ENCODE peak calls at places on chromosome 17, in four cellular contexts. H is neural progenitor cell, U is GM23338, Z is PC-3. X is an unnamed sample. For H3K79me2 and H3F3A, the result is how much of the 10 kb centered on the place peaks cover.

GRCh38 chr17:19724501-19725420 is 8.4 kb upstream of the SLC47A2 start:
- DNase-seq in H (no peak), U (no peak), Z (no peak), X (peak)

GRCh38 chr17:74737299-74738050 is 419 bp downstream of the RAB37 start:
- DNase-seq in H (peak), U (peak), Z (peak), X (no peak)

GRCh38 chr17:79831367-79832210 is 7.7 kb downstream of the CBX4 start:
- DNase-seq in H (peak), U (peak), Z (no peak), X (no peak)

GRCh38 chr17:29112780-29113295 is 67.4 kb downstream of the MYO18A start:
- DNase-seq in H (no peak), U (no peak), Z (no peak), X (no peak)

GRCh38 chr17:1899403-1900000 is 69.7 kb downstream of the RPA1 start:
- DNase-seq in H (no peak), U (no peak), Z (peak), X (no peak)

GRCh38 chr17:81339502-81340296 is 44.6 kb upstream of the SLC38A10 start:
- DNase-seq in H (peak), U (no peak), Z (peak), X (no peak)

GRCh38 chr17:20009302-20010098 is at the start of gene SPECC1:
- DNase-seq in H (peak), U (peak), Z (peak), X (peak)

GRCh38 chr17:9183297-9183696 is 162.0 kb downstream of the NTN1 start:
- DNase-seq in H (no peak), U (no peak), Z (no peak), X (no peak)

GRCh38 chr17:78300962-78301820 is 58.7 kb downstream of the SOCS3 start:
- DNase-seq in H (no peak), U (no peak), Z (peak), X (no peak)

GRCh38 chr17:78133179-78133951 is 2.8 kb downstream of the TMC8 start:
- DNase-seq in H (no peak), U (no peak), Z (no peak), X (no peak)

GRCh38 chr17:28524476-28525415 is 18.6 kb downstream of the FOXN1 start:
- DNase-seq in H (no peak), U (no peak), Z (peak), X (peak)

GRCh38 chr17:31525801-31526549 is 134.5 kb downstream of the RAB11FIP4 start:
- DNase-seq in H (peak), U (peak), Z (peak), X (no peak)

GRCh38 chr17:16916557-16916920 is 55.4 kb downstream of the TNFRSF13B start:
- DNase-seq in H (no peak), U (no peak), Z (no peak), X (no peak)

GRCh38 chr17:40461774-40462342 is 18.6 kb downstream of the IGFBP4 start:
- DNase-seq in H (no peak), U (no peak), Z (peak), X (no peak)

GRCh38 chr17:68029512-68030215 is 5.9 kb upstream of the KPNA2 start:
- DNase-seq in H (no peak), U (peak), Z (no peak), X (no peak)

GRCh38 chr17:20306924-20307323 is 160.4 kb downstream of the LGALS9B start:
- DNase-seq in H (no peak), U (no peak), Z (no peak), X (no peak)

GRCh38 chr17:82475458-82475857 is 16.9 kb downstream of the NARF start:
- DNase-seq in H (no peak), U (no peak), Z (peak), X (peak)

GRCh38 chr17:77744268-77744988 is 214.1 kb upstream of the TNRC6C start:
- DNase-seq in H (no peak), U (no peak), Z (no peak), X (no peak)

GRCh38 chr17:4318596-4318995 is 47.9 kb downstream of the UBE2G1 start:
- DNase-seq in H (no peak), U (no peak), Z (no peak), X (no peak)

GRCh38 chr17:27630607-27631408 is at the start of gene LGALS9:
- DNase-seq in H (no peak), U (no peak), Z (peak), X (peak)

GRCh38 chr17:12070561-12070960 is 49.9 kb downstream of the MAP2K4 start:
- DNase-seq in H (no peak), U (no peak), Z (peak), X (no peak)

GRCh38 chr17:27651411-27652345 is 20.7 kb downstream of the LGALS9 start:
- DNase-seq in H (peak), U (peak), Z (peak), X (no peak)

GRCh38 chr17:78351449-78352006 is 8.3 kb downstream of the SOCS3 start:
- DNase-seq in H (peak), U (peak), Z (no peak), X (no peak)

GRCh38 chr17:9987779-9988585 is 82.9 kb upstream of the RCVRN start:
- DNase-seq in H (peak), U (peak), Z (no peak), X (no peak)

GRCh38 chr17:32491371-32492280 is 4.8 kb downstream of the CDK5R1 start:
- DNase-seq in H (no peak), U (no peak), Z (no peak), X (no peak)

GRCh38 chr17:43755389-43755875 is 3.2 kb downstream of the SOST start:
- DNase-seq in H (peak), U (peak), Z (peak), X (no peak)

GRCh38 chr17:6610011-6610410 is 30.5 kb downstream of the KIAA0753 start:
- DNase-seq in H (no peak), U (no peak), Z (no peak), X (no peak)

GRCh38 chr17:77723909-77724875 is 234.3 kb upstream of the TNRC6C start:
- DNase-seq in H (no peak), U (no peak), Z (no peak), X (no peak)

GRCh38 chr17:17484451-17484899 is 7.7 kb downstream of the MED9 start:
- DNase-seq in H (no peak), U (no peak), Z (no peak), X (no peak)

GRCh38 chr17:12591336-12591735 is 74.4 kb upstream of the MYOCD start:
- DNase-seq in H (peak), U (peak), Z (no peak), X (no peak)

GRCh38 chr17:19728114-19728495 is 11.7 kb upstream of the SLC47A2 start:
- DNase-seq in H (no peak), U (no peak), Z (peak), X (peak)

GRCh38 chr17:42913527-42913926 is 12.9 kb downstream of the G6PC1 start:
- DNase-seq in H (no peak), U (no peak), Z (peak), X (peak)

GRCh38 chr17:62110923-62111484 is 45.9 kb upstream of the MED13 start:
- DNase-seq in H (no peak), U (no peak), Z (peak), X (no peak)

GRCh38 chr17:79491006-79491405 is 119.8 kb downstream of the RBFOX3 start:
- DNase-seq in H (no peak), U (no peak), Z (no peak), X (no peak)

GRCh38 chr17:58969156-58969555 is 137.5 kb downstream of the TRIM37 start:
- DNase-seq in H (no peak), U (peak), Z (no peak), X (no peak)

GRCh38 chr17:17902877-17903276 is 66.1 kb upstream of the SREBF1 start:
- DNase-seq in H (no peak), U (no peak), Z (no peak), X (no peak)

GRCh38 chr17:1764274-1764673 is 2.4 kb downstream of the SERPINF1 start:
- DNase-seq in H (no peak), U (no peak), Z (no peak), X (no peak)

GRCh38 chr17:2158011-2158410 is 103.1 kb downstream of the HIC1 start:
- DNase-seq in H (no peak), U (no peak), Z (no peak), X (no peak)

DNA sequence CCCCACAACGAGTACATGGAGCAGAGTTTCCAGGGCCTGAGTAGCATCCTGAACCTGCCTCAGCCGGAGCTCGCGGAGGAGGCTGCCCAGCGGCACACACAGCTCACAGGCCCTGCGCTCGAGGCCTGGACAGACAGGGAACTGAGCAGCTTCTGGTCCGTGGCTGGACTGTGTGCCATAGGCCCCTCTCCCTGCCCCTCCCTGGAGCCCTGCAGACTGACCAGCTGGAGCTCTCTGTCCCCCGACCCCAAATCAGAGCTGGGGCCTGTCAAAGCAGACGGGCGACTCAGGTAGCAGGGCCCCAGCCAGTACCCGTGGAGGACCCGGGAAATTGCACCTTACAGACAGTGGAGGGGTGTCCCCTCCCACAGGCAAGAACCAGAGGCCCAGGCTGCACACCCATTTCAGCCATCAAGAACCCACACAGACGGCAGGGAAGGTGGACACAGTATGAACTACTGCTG is 13.0 kb downstream of the MRPL27 start:
- DNase-seq in H (no peak), U (no peak), Z (no peak), X (no peak)
- H3K79me2 ChIP-seq in H (under half), U (under half), Z (under half), X (under half)

DNA sequence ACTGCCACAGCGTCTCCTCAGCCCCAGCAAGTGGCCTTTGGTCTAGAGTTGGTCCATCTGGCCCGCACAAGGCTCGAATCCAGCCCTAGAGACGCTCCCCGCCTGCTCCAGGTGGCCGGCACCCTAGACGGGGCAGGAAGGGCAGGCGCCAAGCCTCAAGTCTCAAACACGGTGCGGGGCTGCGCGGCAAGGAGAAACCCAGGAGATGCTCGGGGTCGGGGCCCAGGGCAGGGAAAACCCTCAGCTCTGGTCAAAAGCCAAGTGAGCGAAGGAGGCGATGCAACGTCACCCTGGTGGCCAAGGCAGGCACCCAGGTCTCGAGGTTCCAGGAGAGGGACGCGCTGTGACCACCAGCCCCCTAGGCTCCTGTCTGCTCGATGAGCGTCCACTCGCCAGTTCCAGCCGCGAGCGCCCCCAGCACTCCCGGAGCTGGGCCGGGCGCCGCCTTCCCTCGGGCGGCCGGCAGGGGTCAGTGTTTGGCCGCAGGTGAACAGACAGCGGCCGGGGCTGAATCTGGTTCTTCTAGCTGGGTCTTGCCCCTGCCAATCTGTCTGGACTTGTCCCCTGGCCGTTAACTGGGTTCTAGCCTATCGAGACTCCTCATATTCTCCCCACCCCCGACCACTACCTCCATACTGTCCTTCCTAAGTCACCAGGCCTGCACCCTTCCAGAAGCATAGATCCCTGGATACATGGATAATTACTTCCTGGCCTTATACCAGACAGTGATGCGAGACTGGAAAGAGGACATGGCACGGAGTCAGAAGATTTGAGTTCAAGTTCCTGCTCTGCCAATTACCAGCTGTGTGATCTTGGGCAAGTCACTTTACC is 44.0 kb downstream of the PRAC1 start:
- DNase-seq in H (peak), U (peak), Z (peak), X (peak)
- TF ChIP-seq EZH2 in H (peak), U (no peak), Z (no peak), X (no peak)

GRCh38 chr17:48484256-48484655 is 46.6 kb downstream of the HOXB1 start:
- DNase-seq in H (no peak), U (no peak), Z (peak), X (no peak)

GRCh38 chr17:48486557-48486956 is 44.3 kb downstream of the HOXB1 start:
- DNase-seq in H (peak), U (no peak), Z (peak), X (no peak)

GRCh38 chr17:48483471-48484131 is 47.2 kb downstream of the HOXB1 start:
- DNase-seq in H (no peak), U (peak), Z (peak), X (peak)

GRCh38 chr17:48483004-48483403 is 47.8 kb downstream of the HOXB1 start:
- DNase-seq in H (no peak), U (no peak), Z (no peak), X (no peak)

DNA sequence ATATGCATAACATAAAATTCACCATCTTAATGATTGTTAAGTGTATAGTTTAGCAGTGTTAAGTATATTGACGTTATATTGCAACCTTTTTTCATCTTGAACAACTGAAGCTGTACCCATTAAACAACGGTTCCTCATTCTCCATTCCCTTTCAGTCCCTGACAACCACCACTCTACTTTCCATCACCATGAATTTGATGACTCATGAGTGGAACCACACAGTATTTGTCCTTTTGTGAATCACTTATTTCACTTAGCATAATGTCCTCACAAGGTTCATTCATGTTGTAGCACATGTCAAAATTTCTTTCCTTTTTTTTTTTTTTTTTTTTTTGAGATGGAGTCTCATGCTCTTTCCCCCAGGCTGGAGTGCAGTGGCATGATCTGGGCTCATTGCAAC is 46.0 kb downstream of the HOXB1 start:
- DNase-seq in H (no peak), U (no peak), Z (peak), X (no peak)
- H3F3A ChIP-seq in H (under half), U (under half), Z (under half), X (under half)

GRCh38 chr17:72184805-72185204 is 64.0 kb downstream of the SOX9 start:
- DNase-seq in H (no peak), U (no peak), Z (no peak), X (no peak)

GRCh38 chr17:72185571-72185970 is 64.8 kb downstream of the SOX9 start:
- DNase-seq in H (no peak), U (no peak), Z (no peak), X (no peak)

GRCh38 chr17:72177738-72178137 is 56.9 kb downstream of the SOX9 start:
- DNase-seq in H (no peak), U (no peak), Z (no peak), X (no peak)

GRCh38 chr17:72183194-72183685 is 62.4 kb downstream of the SOX9 start:
- DNase-seq in H (no peak), U (no peak), Z (peak), X (no peak)

DNA sequence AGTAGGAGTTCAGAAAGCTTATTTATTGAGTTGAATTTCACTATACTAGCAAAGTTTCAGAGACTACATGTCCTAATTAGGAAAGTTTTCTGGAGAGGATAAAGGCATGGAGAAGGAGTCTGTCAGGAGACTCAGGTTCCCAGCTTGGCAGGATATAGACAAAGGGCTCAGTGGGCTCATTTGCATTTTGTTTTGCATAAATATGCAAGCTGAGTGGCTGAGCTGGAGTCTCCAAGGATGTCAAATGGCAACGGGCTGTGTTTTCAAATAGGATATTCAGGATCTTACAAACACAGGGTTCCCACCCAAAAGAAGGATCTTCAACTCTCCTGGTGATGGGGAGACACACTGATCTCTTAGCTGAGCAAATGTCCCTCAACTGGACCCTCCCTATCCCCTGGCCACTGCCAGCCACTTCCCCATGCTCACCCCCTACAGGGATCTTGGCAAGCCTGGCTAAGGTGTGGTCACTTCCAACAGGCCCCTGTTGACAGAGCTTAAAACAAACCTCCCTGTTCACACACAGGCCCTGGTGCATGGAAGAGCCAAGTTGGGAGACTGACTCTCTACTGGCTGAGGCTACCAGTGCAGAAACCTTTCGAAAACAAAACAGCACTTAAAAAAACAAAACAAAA is 61.6 kb downstream of the SOX9 start:
- DNase-seq in H (no peak), U (peak), Z (peak), X (no peak)
- H3K79me2 ChIP-seq in H (under half), U (under half), Z (under half), X (under half)

DNA sequence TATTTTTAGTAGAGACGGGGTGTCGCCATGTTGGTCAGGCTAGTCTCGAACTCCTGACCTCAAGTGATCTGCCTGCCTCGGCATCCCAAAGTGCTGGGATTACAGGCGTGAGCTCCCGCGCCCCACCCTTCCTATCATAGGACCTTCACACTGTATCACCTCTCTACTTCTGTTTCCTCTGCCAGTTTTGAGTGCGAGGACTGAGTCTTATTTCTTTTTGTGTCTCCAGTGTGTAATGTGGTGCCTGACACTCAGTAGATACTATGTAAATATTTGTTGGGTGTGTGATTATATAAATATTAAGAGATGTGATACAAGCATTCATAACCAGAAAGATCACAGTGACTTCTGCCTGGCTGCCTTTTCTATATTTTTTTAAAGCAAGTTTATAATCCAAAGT is 10.5 kb downstream of the PRKCA start:
- DNase-seq in H (no peak), U (no peak), Z (peak), X (no peak)
- TF ChIP-seq EZH2 in H (no peak), U (no peak), Z (no peak), X (no peak)

DNA sequence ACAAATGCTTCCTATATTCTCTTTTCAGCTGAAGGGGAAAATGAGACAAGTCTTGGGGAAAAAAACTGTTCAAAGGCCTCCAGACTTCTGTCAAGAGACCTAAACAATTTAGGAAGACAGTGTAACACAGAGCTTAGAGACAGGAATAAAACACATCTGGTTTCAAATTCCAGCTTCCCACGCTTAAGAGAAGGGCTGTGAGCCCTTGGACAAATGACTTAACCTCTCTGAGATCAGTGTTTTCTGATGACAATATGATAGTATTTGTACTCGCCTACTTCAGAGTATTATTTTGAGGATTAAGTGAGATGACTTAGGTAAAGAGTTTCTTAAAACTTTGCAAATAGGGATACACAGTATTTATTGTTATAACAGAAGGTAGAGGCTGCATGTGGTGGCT is 29.5 kb downstream of the SMURF2 start:
- DNase-seq in H (no peak), U (no peak), Z (no peak), X (no peak)
- H3F3A ChIP-seq in H (under half), U (under half), Z (under half), X (half or more)

GRCh38 chr17:737561-738113 is 5.2 kb downstream of the TLCD3A start:
- DNase-seq in H (no peak), U (no peak), Z (no peak), X (no peak)
- H3K79me2 ChIP-seq in H (half or more), U (under half), Z (under half), X (under half)

GRCh38 chr17:38673714-38674012 is 1.1 kb downstream of the EPOP start:
- DNase-seq in H (peak), U (peak), Z (no peak), X (no peak)

GRCh38 chr17:38672788-38673713 is 1.7 kb downstream of the EPOP start:
- DNase-seq in H (peak), U (peak), Z (no peak), X (no peak)

GRCh38 chr17:38671939-38672720 is 2.6 kb downstream of the EPOP start:
- DNase-seq in H (peak), U (peak), Z (no peak), X (no peak)

GRCh38 chr17:38674749-38675615 is at the start of gene EPOP:
- DNase-seq in H (peak), U (peak), Z (peak), X (peak)

GRCh38 chr17:38674013-38674748 is 576 bp downstream of the EPOP start:
- DNase-seq in H (peak), U (peak), Z (no peak), X (no peak)
- TF ChIP-seq EZH2 in H (no peak), U (peak), Z (no peak), X (no peak)